ENCODE peak calls at places on chromosomes 6 and 20, in ten cellular contexts. U is IMR-90, J is DND-41, C is A673, B is tibial nerve, O is astrocyte, L is tibial artery, M is right lobe of liver, F is stomach, T is PC-9. A is an unnamed sample. For H3K4me1, the result is how much of the 10 kb centered on the place peaks cover.

GRCh38 chr6:157980288-157981131 is 1.2 kb upstream of the SYNJ2 start:
- DNase-seq in U (no peak), J (no peak), C (no peak), B (no peak), O (no peak), L (no peak), M (no peak), F (no peak), T (no peak), A (no peak)

GRCh38 chr6:161374971-161375873 is 101.4 kb upstream of the AGPAT4 start:
- DNase-seq in U (no peak), J (no peak), C (peak), B (peak), O (peak), L (peak), M (no peak), F (peak), T (no peak), A (peak)

GRCh38 chr6:123636282-123636681 is 468 bp downstream of the TRDN start:
- DNase-seq in U (no peak), J (no peak), C (no peak), B (no peak), O (no peak), L (no peak), M (no peak), F (no peak), T (no peak), A (no peak)

GRCh38 chr20:8131598-8132014 is 460 bp upstream of the PLCB1 start:
- DNase-seq in U (peak), J (no peak), C (no peak), B (peak), O (no peak), L (peak), M (no peak), F (no peak), T (no peak), A (no peak)

GRCh38 chr20:9723501-9723900 is 115.4 kb downstream of the PAK5 start:
- DNase-seq in U (no peak), J (no peak), C (no peak), B (no peak), O (no peak), L (no peak), M (no peak), F (no peak), T (no peak), A (no peak)

GRCh38 chr6:167350731-167351655 is 26.1 kb downstream of the TTLL2 start:
- DNase-seq in U (no peak), J (peak), C (peak), B (peak), O (peak), L (peak), M (peak), F (peak), T (no peak), A (peak)

GRCh38 chr6:33787954-33788693 is 806 bp downstream of the LEMD2 start:
- DNase-seq in U (peak), J (peak), C (peak), B (peak), O (peak), L (peak), M (peak), F (peak), T (peak), A (peak)

GRCh38 chr6:95095855-95096254 is 481.5 kb upstream of the MANEA start:
- DNase-seq in U (no peak), J (no peak), C (no peak), B (no peak), O (no peak), L (no peak), M (no peak), F (no peak), T (no peak), A (no peak)

GRCh38 chr6:168355716-168356522 is 36.3 kb upstream of the DACT2 start:
- DNase-seq in U (no peak), J (peak), C (peak), B (no peak), O (no peak), L (no peak), M (peak), F (peak), T (no peak), A (peak)

GRCh38 chr6:158703121-158703839 is 53.4 kb downstream of the SYTL3 start:
- DNase-seq in U (no peak), J (no peak), C (no peak), B (no peak), O (no peak), L (no peak), M (peak), F (no peak), T (no peak), A (no peak)

GRCh38 chr6:25344827-25345226 is 65.7 kb downstream of the CARMIL1 start:
- DNase-seq in U (no peak), J (no peak), C (no peak), B (no peak), O (no peak), L (no peak), M (no peak), F (no peak), T (no peak), A (no peak)

GRCh38 chr6:11711644-11711993 is 67.0 kb downstream of the ADTRP start:
- DNase-seq in U (peak), J (no peak), C (no peak), B (no peak), O (no peak), L (no peak), M (no peak), F (no peak), T (no peak), A (no peak)

GRCh38 chr6:9647043-9647520 is 767.8 kb downstream of the TFAP2A start:
- DNase-seq in U (peak), J (no peak), C (no peak), B (no peak), O (peak), L (no peak), M (no peak), F (no peak), T (no peak), A (no peak)

GRCh38 chr6:44735631-44735963 is 348.1 kb downstream of the CDC5L start:
- DNase-seq in U (peak), J (no peak), C (no peak), B (no peak), O (peak), L (no peak), M (no peak), F (no peak), T (peak), A (no peak)

GRCh38 chr6:19896580-19897010 is 59.4 kb downstream of the ID4 start:
- DNase-seq in U (no peak), J (no peak), C (no peak), B (peak), O (no peak), L (no peak), M (no peak), F (no peak), T (no peak), A (no peak)

GRCh38 chr6:36627801-36628246 is 33.7 kb downstream of the SRSF3 start:
- DNase-seq in U (peak), J (no peak), C (no peak), B (no peak), O (peak), L (peak), M (peak), F (peak), T (peak), A (peak)

GRCh38 chr6:148548065-148548748 is 198.6 kb upstream of the UST start:
- DNase-seq in U (peak), J (no peak), C (no peak), B (no peak), O (no peak), L (no peak), M (no peak), F (no peak), T (no peak), A (no peak)

GRCh38 chr6:54981647-54982046 is 135.1 kb downstream of the FAM83B start:
- DNase-seq in U (peak), J (no peak), C (no peak), B (no peak), O (peak), L (no peak), M (no peak), F (no peak), T (no peak), A (no peak)

GRCh38 chr6:13733178-13733851 is 21.7 kb upstream of the RANBP9 start:
- DNase-seq in U (peak), J (no peak), C (peak), B (peak), O (peak), L (peak), M (peak), F (peak), T (no peak), A (peak)

GRCh38 chr6:73388800-73389512 is 5.7 kb upstream of the DDX43 start:
- DNase-seq in U (peak), J (no peak), C (peak), B (no peak), O (peak), L (peak), M (peak), F (peak), T (peak), A (peak)

GRCh38 chr6:14841901-14842421 is 403.9 kb upstream of the JARID2 start:
- DNase-seq in U (peak), J (no peak), C (no peak), B (no peak), O (peak), L (peak), M (no peak), F (no peak), T (no peak), A (no peak)

GRCh38 chr6:14072084-14072483 is 45.5 kb upstream of the CD83 start:
- DNase-seq in U (peak), J (no peak), C (no peak), B (no peak), O (peak), L (no peak), M (no peak), F (no peak), T (no peak), A (no peak)

GRCh38 chr6:131199568-131200272 is 64.5 kb downstream of the AKAP7 start:
- DNase-seq in U (peak), J (peak), C (peak), B (no peak), O (peak), L (no peak), M (no peak), F (peak), T (peak), A (no peak)

GRCh38 chr6:42128460-42129359 is 13.7 kb downstream of the C6orf132 start:
- DNase-seq in U (no peak), J (no peak), C (no peak), B (no peak), O (no peak), L (no peak), M (no peak), F (no peak), T (no peak), A (no peak)

DNA sequence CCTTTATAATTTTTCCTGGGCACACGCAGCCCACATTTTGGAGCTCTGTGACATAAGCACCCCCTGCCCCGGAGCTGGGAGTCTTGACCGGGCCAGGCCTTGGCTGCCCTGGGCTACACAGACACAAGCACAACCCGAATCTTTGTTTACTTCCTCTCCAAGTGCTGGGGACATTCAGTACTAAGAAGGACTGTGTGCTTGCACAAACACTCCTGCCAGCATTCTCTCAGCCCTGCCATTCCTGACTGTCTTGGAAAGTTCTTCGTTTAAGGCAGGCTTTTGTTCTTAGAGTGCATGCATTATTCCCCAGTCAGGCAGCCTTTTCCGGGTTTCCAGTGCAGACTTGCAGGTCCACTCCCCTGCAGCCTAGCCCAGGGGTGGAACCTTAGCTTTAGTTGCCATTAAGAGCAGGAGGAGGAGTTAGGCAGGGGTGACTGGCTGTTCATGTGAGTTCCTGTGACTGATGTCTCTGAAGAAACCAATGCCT is 28.6 kb downstream of the FOXO3 start:
- DNase-seq in U (peak), J (no peak), C (peak), B (peak), O (peak), L (peak), M (peak), F (peak), T (peak), A (peak)
- H3K4me3 ChIP-seq in U (no peak), J (no peak), C (no peak), B (no peak), O (no peak), L (peak), M (no peak), F (peak), T (no peak), A (no peak)

GRCh38 chr6:31758281-31758680 is 4.2 kb upstream of the SAPCD1 start:
- DNase-seq in U (no peak), J (no peak), C (no peak), B (no peak), O (no peak), L (no peak), M (no peak), F (no peak), T (no peak), A (no peak)

GRCh38 chr6:31762356-31762755 is at the start of gene SAPCD1:
- DNase-seq in U (no peak), J (no peak), C (no peak), B (no peak), O (no peak), L (no peak), M (no peak), F (no peak), T (no peak), A (no peak)

GRCh38 chr6:31762878-31763616 is 591 bp downstream of the SAPCD1 start:
- DNase-seq in U (no peak), J (no peak), C (no peak), B (no peak), O (no peak), L (no peak), M (no peak), F (no peak), T (no peak), A (no peak)

GRCh38 chr6:31761343-31761742 is 1.1 kb upstream of the SAPCD1 start:
- DNase-seq in U (no peak), J (no peak), C (no peak), B (no peak), O (no peak), L (no peak), M (no peak), F (no peak), T (no peak), A (no peak)

DNA sequence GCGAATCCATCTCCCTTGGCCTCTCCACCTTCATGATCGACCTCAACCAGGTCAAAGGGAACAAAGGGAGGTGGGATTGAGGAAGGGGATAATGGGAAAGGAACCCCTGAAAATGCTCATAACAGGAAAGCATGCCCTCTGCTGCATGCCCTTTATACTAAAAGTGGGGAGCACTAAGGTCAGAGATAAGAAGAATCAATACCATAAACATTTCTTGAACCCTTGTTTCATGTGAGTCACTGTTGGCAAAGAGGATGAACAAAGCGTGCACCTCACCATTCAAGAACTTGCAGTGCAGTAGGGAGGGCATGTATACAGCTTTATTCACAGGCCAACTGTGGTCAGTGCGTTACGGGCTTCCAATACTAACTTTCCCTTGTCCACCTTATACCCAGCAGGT is 1.7 kb upstream of the SAPCD1 start:
- DNase-seq in U (no peak), J (no peak), C (no peak), B (no peak), O (no peak), L (no peak), M (no peak), F (no peak), T (no peak), A (no peak)
- H3K4me1 ChIP-seq in U (under half), J (under half), C (under half), B (under half), O (under half), L (under half), M (under half), F (under half), T (under half), A (under half)

DNA sequence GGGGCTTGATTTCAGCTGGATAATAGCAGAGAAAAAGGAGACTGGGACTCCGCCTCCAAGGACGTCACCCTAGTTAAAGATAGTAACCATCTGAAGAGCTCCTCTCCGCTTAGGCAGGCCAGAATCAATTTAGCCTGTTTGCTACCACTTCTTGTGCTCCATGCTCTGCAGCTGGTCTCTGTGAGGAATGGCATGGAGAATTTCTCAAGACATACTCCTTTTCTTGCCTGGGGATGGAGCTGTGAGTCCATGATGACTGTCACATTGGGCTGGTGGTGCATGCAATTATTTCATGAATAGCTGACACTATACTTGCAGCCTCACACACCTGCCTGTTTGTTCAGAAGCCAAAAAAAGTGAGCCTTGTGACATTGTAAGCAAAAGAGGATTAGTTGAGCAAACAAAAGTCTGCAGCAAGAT is 61.4 kb downstream of the TXLNB start:
- DNase-seq in U (peak), J (no peak), C (peak), B (no peak), O (peak), L (no peak), M (no peak), F (no peak), T (peak), A (no peak)
- TF ChIP-seq CTCF in U (peak), J (peak), C (peak), B (no peak), O (no peak), L (no peak), M (no peak), F (no peak), T (peak), A (no peak)

GRCh38 chr6:7534192-7534591 is 7.3 kb upstream of the DSP start:
- DNase-seq in U (no peak), J (no peak), C (no peak), B (no peak), O (no peak), L (no peak), M (no peak), F (no peak), T (no peak), A (no peak)

GRCh38 chr6:7529141-7529540 is 12.3 kb upstream of the DSP start:
- DNase-seq in U (no peak), J (no peak), C (peak), B (no peak), O (no peak), L (no peak), M (no peak), F (no peak), T (no peak), A (no peak)

GRCh38 chr6:7532821-7533220 is 8.7 kb upstream of the DSP start:
- DNase-seq in U (no peak), J (no peak), C (no peak), B (no peak), O (no peak), L (no peak), M (no peak), F (no peak), T (no peak), A (no peak)

GRCh38 chr6:7535498-7535897 is 6.0 kb upstream of the DSP start:
- DNase-seq in U (peak), J (no peak), C (no peak), B (no peak), O (peak), L (no peak), M (no peak), F (no peak), T (no peak), A (no peak)

GRCh38 chr6:7532232-7532631 is 9.2 kb upstream of the DSP start:
- DNase-seq in U (no peak), J (no peak), C (no peak), B (no peak), O (no peak), L (no peak), M (no peak), F (peak), T (peak), A (peak)
- H3K4me3 ChIP-seq in U (no peak), J (no peak), C (no peak), B (no peak), O (no peak), L (no peak), M (no peak), F (no peak), T (peak), A (no peak)

GRCh38 chr6:133764813-133765208 is 124.1 kb upstream of the TCF21 start:
- DNase-seq in U (no peak), J (no peak), C (no peak), B (no peak), O (no peak), L (no peak), M (no peak), F (no peak), T (no peak), A (no peak)
- H3K4me1 ChIP-seq in U (under half), J (under half), C (under half), B (under half), O (under half), L (half or more), M (under half), F (under half), T (under half), A (under half)

DNA sequence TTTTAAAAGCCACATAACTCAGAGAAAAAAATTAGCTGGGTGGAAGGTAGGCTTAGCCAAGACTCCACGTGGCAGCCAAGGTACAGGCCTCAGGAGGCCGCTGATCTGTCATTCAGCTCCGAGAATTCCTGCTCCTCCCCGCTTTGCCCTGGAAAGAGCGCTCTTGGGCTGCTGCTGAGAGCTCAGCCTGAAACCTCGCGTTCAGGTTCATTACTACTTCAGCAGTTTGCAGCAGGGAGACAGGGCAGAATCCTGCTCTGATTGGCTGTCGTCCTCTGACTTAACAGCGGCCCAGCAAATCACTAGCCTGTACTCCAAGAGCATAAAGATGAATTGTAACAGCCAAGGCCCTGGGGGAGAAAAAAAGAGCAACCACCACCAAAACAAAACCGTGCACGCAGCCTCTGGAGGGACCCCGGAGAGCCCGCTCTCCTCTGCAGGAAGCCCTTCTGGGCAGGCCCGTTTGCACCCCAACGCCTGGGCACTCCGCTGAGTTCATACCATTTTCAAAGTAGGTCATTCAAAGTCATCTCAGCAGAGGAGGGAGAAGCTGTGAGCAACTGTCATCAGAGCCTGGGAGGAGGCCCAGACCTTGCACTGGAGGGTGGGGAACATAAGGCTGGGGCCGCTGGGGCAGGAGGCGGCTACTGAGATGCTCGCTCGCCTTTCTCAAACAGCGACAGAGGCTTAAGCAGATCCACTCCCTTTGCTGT is 42.2 kb upstream of the ATXN1 start:
- DNase-seq in U (peak), J (no peak), C (no peak), B (no peak), O (peak), L (no peak), M (no peak), F (no peak), T (no peak), A (no peak)
- TF ChIP-seq CTCF in U (no peak), J (no peak), C (no peak), B (no peak), O (no peak), L (no peak), M (no peak), F (no peak), T (no peak), A (no peak)

A was measured in lung.